ENCODE peak calls at places on chromosomes 13 and 19, in four cellular contexts. A is adrenal gland, Y is testis, H is colonic mucosa. E is an unnamed sample.

GRCh38 chr19:29815231-29815630 is 3.4 kb downstream of the CCNE1 start:
- DNase-seq in A (no peak), Y (no peak), H (no peak), E (peak; percentile 88)

GRCh38 chr19:33684550-33685303 is 63.0 kb downstream of the CHST8 start:
- DNase-seq in A (peak; percentile 22), Y (no peak), H (no peak), E (peak; percentile 75)

GRCh38 chr19:2820112-2820702 is 539 bp downstream of the ZNF554 start:
- DNase-seq in A (no peak), Y (no peak), H (peak; percentile 28), E (peak; percentile 28)

GRCh38 chr19:46745521-46746280 is at the start of gene FKRP:
- DNase-seq in A (no peak), Y (no peak), H (no peak), E (peak; percentile 45)

GRCh38 chr19:6218497-6219146 is 61.2 kb downstream of the MLLT1 start:
- DNase-seq in A (peak; percentile 90), Y (peak; percentile 93), H (peak; percentile 93), E (peak; percentile 78)

GRCh38 chr19:51566489-51567100 is 4.5 kb upstream of the ZNF175 start:
- DNase-seq in A (no peak), Y (no peak), H (no peak), E (no peak)

GRCh38 chr19:18590273-18591272 is 2.0 kb downstream of the REX1BD start:
- DNase-seq in A (no peak), Y (peak; percentile 59), H (no peak), E (no peak)

GRCh38 chr13:53174550-53174949 is 145.9 kb downstream of the OLFM4 start:
- DNase-seq in A (no peak), Y (no peak), H (peak; percentile 18), E (no peak)

GRCh38 chr13:45564108-45564507 is 51.4 kb downstream of the ERICH6B start:
- DNase-seq in A (no peak), Y (no peak), H (no peak), E (peak; percentile 30)

GRCh38 chr13:100872761-100873160 is 198.2 kb upstream of the TMTC4 start:
- DNase-seq in A (no peak), Y (no peak), H (no peak), E (no peak)

GRCh38 chr13:44331446-44331845 is 42.2 kb upstream of the SERP2 start:
- DNase-seq in A (no peak), Y (no peak), H (no peak), E (no peak)

GRCh38 chr13:43764349-43764748 is 22.4 kb downstream of the ENOX1 start:
- DNase-seq in A (no peak), Y (no peak), H (no peak), E (no peak)

GRCh38 chr13:105311094-105311493 is 1224.4 kb downstream of the EFNB2 start:
- DNase-seq in A (no peak), Y (no peak), H (no peak), E (no peak)

GRCh38 chr19:3979674-3980352 is 5.5 kb downstream of the EEF2 start:
- DNase-seq in A (no peak), Y (no peak), H (no peak), E (no peak)

GRCh38 chr19:10363789-10364281 is 16.5 kb downstream of the TYK2 start:
- DNase-seq in A (no peak), Y (no peak), H (no peak), E (no peak)

GRCh38 chr19:19081642-19082151 is 17.9 kb downstream of the SLC25A42 start:
- DNase-seq in A (no peak), Y (no peak), H (no peak), E (no peak)

GRCh38 chr19:7456964-7457541 is 31.8 kb downstream of the PEX11G start:
- DNase-seq in A (no peak), Y (no peak), H (no peak), E (no peak)

GRCh38 chr13:29886446-29886845 is 36.0 kb upstream of the UBL3 start:
- DNase-seq in A (no peak), Y (no peak), H (no peak), E (no peak)

GRCh38 chr13:29887651-29888050 is 37.2 kb upstream of the UBL3 start:
- DNase-seq in A (no peak), Y (no peak), H (no peak), E (peak; percentile 34)

GRCh38 chr13:29885967-29886366 is 35.5 kb upstream of the UBL3 start:
- DNase-seq in A (no peak), Y (no peak), H (no peak), E (no peak)

GRCh38 chr13:29888306-29888705 is 37.9 kb upstream of the UBL3 start:
- DNase-seq in A (no peak), Y (no peak), H (no peak), E (no peak)

DNA sequence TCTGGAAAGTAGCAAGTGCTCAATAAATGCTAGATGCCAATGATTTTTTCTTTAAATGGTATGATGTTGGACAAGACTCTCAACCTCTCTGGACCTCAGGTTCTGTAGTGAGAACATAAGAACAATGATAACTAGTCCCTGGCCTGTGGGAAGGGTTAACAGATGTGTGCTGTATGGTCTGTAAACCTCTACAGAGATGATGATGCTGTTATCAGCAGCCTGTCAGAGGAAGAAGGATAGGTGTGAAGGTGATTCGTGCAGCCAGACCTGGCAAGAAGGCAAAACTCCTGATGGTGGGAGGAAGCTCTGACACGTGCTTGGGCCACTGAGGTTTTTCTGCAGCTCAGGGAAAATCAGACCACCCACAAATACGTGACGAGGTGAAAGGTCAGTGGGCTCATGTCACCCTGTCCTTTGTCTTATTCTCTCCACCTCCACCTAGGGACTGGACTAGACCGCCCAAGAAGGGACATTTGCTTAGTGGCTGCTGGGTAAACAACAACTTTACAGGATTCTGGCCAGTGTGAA is 36.7 kb upstream of the UBL3 start:
- DNase-seq in A (no peak), Y (no peak), H (no peak), E (peak; percentile 19)
- H3K27ac ChIP-seq in A (no peak overlapping the region), Y (no peak overlapping the region), H (no peak overlapping the region), E (peak overlapping the region; percentile 11)

GRCh38 chr13:33126909-33127607 is 110.8 kb downstream of the KL start:
- DNase-seq in A (no peak), Y (no peak), H (no peak), E (peak; percentile 47)
- H3K27ac ChIP-seq in A (peak overlapping the region; percentile 73), Y (peak overlapping the region; percentile 66), H (peak overlapping the region; percentile 20), E (peak overlapping the region; percentile 93)

GRCh38 chr19:36377541-36378178 is 1.3 kb downstream of the ZFP14 start:
- DNase-seq in A (no peak), Y (no peak), H (no peak), E (no peak)

GRCh38 chr19:36373638-36374156 is 5.3 kb downstream of the ZFP14 start:
- DNase-seq in A (no peak), Y (no peak), H (no peak), E (no peak)

GRCh38 chr19:36378625-36379509 is at the start of gene ZFP14:
- DNase-seq in A (peak; percentile 96), Y (peak; percentile 97), H (peak; percentile 96), E (peak; percentile 96)

GRCh38 chr19:36379510-36379819 is 464 bp upstream of the ZFP14 start:
- DNase-seq in A (no peak), Y (no peak), H (no peak), E (no peak)
- H3K27ac ChIP-seq in A (no peak overlapping the region), Y (peak overlapping the region; percentile 86), H (peak overlapping the region; percentile 88), E (no peak overlapping the region)

DNA sequence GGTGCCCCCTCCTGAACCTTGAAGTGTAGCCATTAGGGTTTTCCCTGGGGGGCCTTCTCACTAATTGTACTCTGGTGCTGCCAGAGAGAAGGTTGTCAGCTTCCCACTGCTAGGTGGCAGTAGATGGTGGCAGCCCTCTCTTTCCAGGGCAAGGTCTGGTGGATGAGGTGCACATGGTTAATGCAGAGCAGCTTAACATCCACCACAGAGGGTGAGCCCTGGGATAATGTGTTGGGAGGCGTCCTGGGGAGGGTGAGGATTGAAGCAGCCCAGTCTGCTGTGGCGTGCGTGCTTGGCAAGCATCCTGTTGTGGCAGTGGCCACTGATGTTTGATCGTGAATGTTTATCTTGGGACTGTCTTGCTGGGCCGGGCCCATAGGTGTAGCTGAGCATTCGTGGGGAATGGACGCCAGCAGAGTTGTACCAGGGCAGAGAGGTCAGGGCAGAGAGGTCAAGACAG is 5.8 kb downstream of the EGLN2 start:
- DNase-seq in A (no peak), Y (no peak), H (peak; percentile 25), E (no peak)
- H3K27ac ChIP-seq in A (peak overlapping the region; percentile 41), Y (no peak overlapping the region), H (peak overlapping the region; percentile 82), E (no peak overlapping the region)

GRCh38 chr13:110225609-110226008 is 81.3 kb downstream of the COL4A1 start:
- DNase-seq in A (no peak), Y (no peak), H (no peak), E (no peak)
- H3K27ac ChIP-seq in A (no peak overlapping the region), Y (no peak overlapping the region), H (no peak overlapping the region), E (no peak overlapping the region)

GRCh38 chr19:37953576-37954303 is 46.7 kb downstream of the SIPA1L3 start:
- DNase-seq in A (no peak), Y (no peak), H (no peak), E (no peak)
- H3K27ac ChIP-seq in A (no peak overlapping the region), Y (no peak overlapping the region), H (peak overlapping the region; percentile 45), E (no peak overlapping the region)

GRCh38 chr19:55099557-55100506 is 17.6 kb downstream of the PPP1R12C start:
- DNase-seq in A (peak; percentile 12), Y (peak; percentile 21), H (no peak), E (peak; percentile 47)

GRCh38 chr19:55097864-55098715 is 19.3 kb downstream of the PPP1R12C start:
- DNase-seq in A (peak; percentile 40), Y (peak; percentile 76), H (no peak), E (no peak)

GRCh38 chr19:55101261-55101660 is 16.2 kb downstream of the PPP1R12C start:
- DNase-seq in A (no peak), Y (no peak), H (no peak), E (no peak)

GRCh38 chr19:55096061-55096701 is 20.5 kb downstream of the EPS8L1 start:
- DNase-seq in A (peak; percentile 12), Y (no peak), H (no peak), E (no peak)

GRCh38 chr19:55098716-55099556 is 18.5 kb downstream of the PPP1R12C start:
- DNase-seq in A (peak; percentile 15), Y (no peak), H (no peak), E (no peak)
- H3K27ac ChIP-seq in A (no peak overlapping the region), Y (no peak overlapping the region), H (no peak overlapping the region), E (no peak overlapping the region)

GRCh38 chr13:83019986-83020385 is 862.3 kb downstream of the SLITRK1 start:
- DNase-seq in A (no peak), Y (no peak), H (no peak), E (no peak)
- H3K27ac ChIP-seq in A (no peak overlapping the region), Y (no peak overlapping the region), H (no peak overlapping the region), E (no peak overlapping the region)

DNA sequence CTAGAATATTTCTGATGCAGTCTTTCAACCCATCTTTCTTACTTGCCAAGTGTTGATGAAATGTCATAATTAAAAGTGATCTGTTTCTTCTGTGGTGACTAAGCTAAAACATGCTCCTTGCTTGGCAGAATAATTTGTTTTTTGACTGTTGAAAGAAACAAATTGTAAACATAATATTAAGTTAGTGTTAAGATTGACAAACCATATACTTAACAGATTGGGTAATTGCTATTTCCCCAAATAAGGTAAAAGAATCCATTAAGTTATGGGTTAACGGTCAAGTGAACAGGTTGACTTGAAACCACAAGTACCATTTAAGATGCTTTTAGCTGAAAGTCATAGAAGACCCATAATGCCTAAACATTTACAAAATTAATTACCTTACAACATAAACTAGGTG is 62.9 kb downstream of the TEX26 start:
- DNase-seq in A (no peak), Y (no peak), H (no peak), E (no peak)
- H3K27ac ChIP-seq in A (no peak overlapping the region), Y (no peak overlapping the region), H (no peak overlapping the region), E (no peak overlapping the region)

E was measured in SJCRH30.